ENCODE peak calls at places on chromosomes 7 and 10, in five cellular contexts. Z is stimulated activated CD8-positive, alpha-beta memory T cell treated with anti-CD3 and anti-CD28 coated beads, Interleukin-4, amount 100 ng/mL, for 24 hours; N is AG04450; X is non-pigmented ciliary epithelial cell; T is activated CD8-positive, alpha-beta memory T cell treated with anti-CD3 and anti-CD28 coated beads, Interleukin-2, amount 10 ng/mL, durations not matched to agents 7 days and 5 days. S is an unnamed sample.

GRCh38 chr7:113698556-113699220 is 220.1 kb downstream of the PPP1R3A start:
- DNase-seq in Z (no peak), N (peak; percentile 4), X (no peak), T (no peak), S (no peak)

GRCh38 chr7:95905165-95905564 is 132.8 kb downstream of the DYNC1I1 start:
- DNase-seq in Z (no peak), X (no peak), N (no peak), T (no peak), S (no peak)

GRCh38 chr10:132121511-132121830 is 55.7 kb downstream of the JAKMIP3 start:
- DNase-seq in X (no peak), T (no peak), N (no peak), Z (no peak), S (no peak)

GRCh38 chr10:97843296-97843671 is 6.4 kb upstream of the GOLGA7B start:
- DNase-seq in N (no peak), T (no peak), X (no peak), Z (no peak), S (no peak)

GRCh38 chr10:18303851-18304800 is 163.9 kb downstream of the CACNB2 start:
- DNase-seq in T (no peak), N (no peak), Z (no peak), X (no peak), S (no peak)

GRCh38 chr7:44893710-44894135 is 8.4 kb upstream of the PURB start:
- DNase-seq in N (no peak), Z (no peak), X (no peak), T (peak; percentile 25), S (no peak)

GRCh38 chr10:773562-774161 is 84.2 kb upstream of the DIP2C start:
- DNase-seq in T (no peak), Z (no peak), N (no peak), X (no peak), S (no peak)

GRCh38 chr7:115346685-115347084 is 424.8 kb downstream of the MDFIC start:
- DNase-seq in N (no peak), X (no peak), Z (no peak), T (no peak), S (no peak)

GRCh38 chr10:77036993-77037734 is 600.4 kb downstream of the KCNMA1 start:
- DNase-seq in N (no peak), T (no peak), Z (no peak), X (no peak), S (no peak)

GRCh38 chr7:151695856-151696555 is 176.3 kb upstream of the RHEB start:
- DNase-seq in X (no peak), T (no peak), Z (no peak), N (no peak), S (no peak)